ENCODE peak calls at places on chromosomes 16 and 17, in four cellular contexts. L, B, N and C are unnamed samples. For H3K4me1, the result is how much of the 10 kb centered on the place peaks cover.

GRCh38 chr17:82848022-82848592 is 8.3 kb upstream of the ZNF750 start:
- DNase-seq in L (peak), B (peak), N (no peak), C (peak)

GRCh38 chr17:82913304-82914043 is 73.7 kb upstream of the ZNF750 start:
- DNase-seq in L (peak), B (no peak), N (no peak), C (no peak)

GRCh38 chr17:76252040-76252954 is 12.0 kb upstream of the RNF157 start:
- DNase-seq in L (peak), B (no peak), N (no peak), C (peak)

GRCh38 chr16:20704281-20704680 is 6.8 kb upstream of the ACSM1 start:
- DNase-seq in L (no peak), B (no peak), N (no peak), C (no peak)

GRCh38 chr16:75506567-75506966 is 11.3 kb upstream of the CHST6 start:
- DNase-seq in L (peak), B (no peak), N (no peak), C (peak)

GRCh38 chr17:17681744-17682292 is 560 bp downstream of the RAI1 start:
- DNase-seq in L (peak), B (no peak), N (peak), C (no peak)

GRCh38 chr16:58855291-58855823 is 121.2 kb upstream of the GOT2 start:
- DNase-seq in L (no peak), B (no peak), N (no peak), C (no peak)

GRCh38 chr16:3071655-3072054 is 6.2 kb downstream of the IL32 start:
- DNase-seq in L (no peak), B (no peak), N (no peak), C (no peak)

GRCh38 chr17:31266042-31266441 is 31.0 kb downstream of the OMG start:
- DNase-seq in L (no peak), B (no peak), N (no peak), C (no peak)

GRCh38 chr17:27282054-27282501 is 11.8 kb upstream of the WSB1 start:
- DNase-seq in L (no peak), B (no peak), N (no peak), C (peak)

GRCh38 chr17:64081802-64082799 is 47.8 kb downstream of the ERN1 start:
- DNase-seq in L (no peak), B (no peak), N (no peak), C (no peak)

GRCh38 chr17:66541461-66542182 is 239.2 kb downstream of the PRKCA start:
- DNase-seq in L (no peak), B (no peak), N (no peak), C (no peak)

GRCh38 chr17:72116692-72117469 is 3.9 kb upstream of the SOX9 start:
- DNase-seq in L (no peak), B (no peak), N (no peak), C (no peak)

GRCh38 chr16:67447508-67448076 is 16.7 kb downstream of the HSD11B2 start:
- DNase-seq in L (no peak), B (peak), N (peak), C (no peak)

GRCh38 chr16:82070656-82071369 is 35.8 kb downstream of the HSD17B2 start:
- DNase-seq in L (no peak), B (peak), N (no peak), C (no peak)

GRCh38 chr16:57951204-57951960 is 19.5 kb downstream of the CNGB1 start:
- DNase-seq in L (no peak), B (no peak), N (no peak), C (no peak)

GRCh38 chr16:81723098-81723723 is 55.9 kb upstream of the PLCG2 start:
- DNase-seq in L (no peak), B (peak), N (peak), C (no peak)

GRCh38 chr17:58529275-58529674 is 14.8 kb upstream of the MTMR4 start:
- DNase-seq in L (no peak), B (no peak), N (no peak), C (no peak)

GRCh38 chr17:49548051-49548505 is 27.6 kb upstream of the NXPH3 start:
- DNase-seq in L (no peak), B (no peak), N (no peak), C (no peak)

GRCh38 chr16:27319257-27319965 is 5.6 kb downstream of the IL4R start:
- DNase-seq in L (no peak), B (no peak), N (no peak), C (peak)
- H3K4me1 ChIP-seq in L (under half), B (under half), N (half or more), C (half or more)

GRCh38 chr17:38616361-38616760 is 10.6 kb upstream of the SRCIN1 start:
- DNase-seq in L (no peak), B (no peak), N (no peak), C (peak)

GRCh38 chr17:38619937-38620550 is 14.3 kb upstream of the SRCIN1 start:
- DNase-seq in L (no peak), B (no peak), N (no peak), C (peak)

GRCh38 chr17:38619451-38619795 is 13.7 kb upstream of the SRCIN1 start:
- DNase-seq in L (no peak), B (no peak), N (no peak), C (no peak)

GRCh38 chr17:38617967-38618760 is 12.4 kb upstream of the SRCIN1 start:
- DNase-seq in L (no peak), B (no peak), N (no peak), C (peak)

GRCh38 chr17:38617074-38617860 is 11.5 kb upstream of the SRCIN1 start:
- DNase-seq in L (no peak), B (no peak), N (no peak), C (no peak)
- H3K4me1 ChIP-seq in L (under half), B (under half), N (under half), C (under half)

GRCh38 chr16:11711662-11712061 is 31.0 kb downstream of the TXNDC11 start:
- DNase-seq in L (no peak), B (no peak), N (no peak), C (no peak)

GRCh38 chr16:11705311-11705710 is 37.1 kb downstream of the SNN start:
- DNase-seq in L (no peak), B (no peak), N (no peak), C (no peak)

GRCh38 chr16:11708421-11708820 is 34.2 kb downstream of the TXNDC11 start:
- DNase-seq in L (no peak), B (no peak), N (no peak), C (no peak)

GRCh38 chr16:11706180-11706742 is 36.4 kb downstream of the TXNDC11 start:
- DNase-seq in L (peak), B (no peak), N (no peak), C (no peak)

GRCh38 chr16:11707679-11708197 is 34.9 kb downstream of the TXNDC11 start:
- DNase-seq in L (no peak), B (no peak), N (no peak), C (no peak)
- H3K4me1 ChIP-seq in L (half or more), B (under half), N (under half), C (under half)

GRCh38 chr17:59634632-59635561 is 15.2 kb downstream of the CLTC start:
- DNase-seq in L (no peak), B (no peak), N (no peak), C (no peak)

GRCh38 chr17:59633658-59634359 is 14.1 kb downstream of the CLTC start:
- DNase-seq in L (no peak), B (no peak), N (no peak), C (no peak)

GRCh38 chr17:59627770-59628171 is 8.1 kb downstream of the CLTC start:
- DNase-seq in L (no peak), B (no peak), N (no peak), C (no peak)

GRCh38 chr17:59632398-59632797 is 12.7 kb downstream of the CLTC start:
- DNase-seq in L (no peak), B (no peak), N (no peak), C (no peak)

DNA sequence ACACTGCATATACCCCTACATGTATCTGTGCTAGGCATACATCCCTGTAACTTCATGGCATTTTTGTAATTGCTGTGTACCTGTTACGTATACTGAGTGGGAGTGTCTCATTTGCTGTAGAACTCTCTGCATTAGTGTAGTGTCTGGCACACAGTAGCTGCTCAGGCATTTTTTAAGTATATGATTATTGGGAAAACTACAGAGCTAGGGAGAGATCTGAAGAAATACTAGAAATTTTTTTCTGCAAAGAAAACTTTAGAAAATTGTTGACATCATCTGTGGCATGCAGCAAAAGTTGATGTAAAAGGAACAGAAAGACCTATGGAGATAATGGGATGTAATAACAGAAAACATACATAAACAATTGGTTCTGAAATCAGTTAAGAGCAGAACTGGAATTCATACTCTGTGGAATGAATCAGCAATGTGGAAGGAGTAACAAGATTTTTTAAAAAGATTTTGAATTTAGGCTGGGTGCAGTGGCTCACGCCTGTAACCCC is 11.6 kb downstream of the CLTC start:
- DNase-seq in L (no peak), B (no peak), N (no peak), C (no peak)
- H3K4me1 ChIP-seq in L (half or more), B (under half), N (under half), C (half or more)

DNA sequence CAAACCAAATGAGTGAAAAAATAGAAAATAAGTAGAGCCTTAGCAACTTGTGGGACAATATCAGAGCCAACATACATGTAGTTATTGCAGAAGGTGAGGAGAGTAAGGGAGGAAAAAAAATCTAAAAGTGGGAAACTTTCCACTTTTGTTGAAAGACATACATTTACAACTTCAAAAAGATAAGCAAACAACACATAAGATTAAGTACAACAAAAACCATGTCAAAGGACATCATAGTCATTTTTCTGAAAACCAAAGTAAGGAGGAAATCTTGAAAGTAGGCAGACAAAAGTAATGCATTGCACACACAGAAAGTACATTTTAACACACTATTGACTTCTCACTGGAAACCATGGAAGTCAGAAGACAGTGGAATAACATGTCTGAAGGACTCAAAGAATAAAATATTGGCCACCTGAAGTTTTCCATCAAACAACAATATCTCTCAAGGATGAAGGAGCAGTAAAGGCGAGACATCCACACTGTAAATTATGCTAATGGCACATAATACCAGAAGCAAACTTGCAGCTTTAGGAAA is 291.9 kb downstream of the BCAS3 start:
- DNase-seq in L (no peak), B (no peak), N (no peak), C (no peak)
- H3K4me1 ChIP-seq in L (under half), B (under half), N (under half), C (under half)

DNA sequence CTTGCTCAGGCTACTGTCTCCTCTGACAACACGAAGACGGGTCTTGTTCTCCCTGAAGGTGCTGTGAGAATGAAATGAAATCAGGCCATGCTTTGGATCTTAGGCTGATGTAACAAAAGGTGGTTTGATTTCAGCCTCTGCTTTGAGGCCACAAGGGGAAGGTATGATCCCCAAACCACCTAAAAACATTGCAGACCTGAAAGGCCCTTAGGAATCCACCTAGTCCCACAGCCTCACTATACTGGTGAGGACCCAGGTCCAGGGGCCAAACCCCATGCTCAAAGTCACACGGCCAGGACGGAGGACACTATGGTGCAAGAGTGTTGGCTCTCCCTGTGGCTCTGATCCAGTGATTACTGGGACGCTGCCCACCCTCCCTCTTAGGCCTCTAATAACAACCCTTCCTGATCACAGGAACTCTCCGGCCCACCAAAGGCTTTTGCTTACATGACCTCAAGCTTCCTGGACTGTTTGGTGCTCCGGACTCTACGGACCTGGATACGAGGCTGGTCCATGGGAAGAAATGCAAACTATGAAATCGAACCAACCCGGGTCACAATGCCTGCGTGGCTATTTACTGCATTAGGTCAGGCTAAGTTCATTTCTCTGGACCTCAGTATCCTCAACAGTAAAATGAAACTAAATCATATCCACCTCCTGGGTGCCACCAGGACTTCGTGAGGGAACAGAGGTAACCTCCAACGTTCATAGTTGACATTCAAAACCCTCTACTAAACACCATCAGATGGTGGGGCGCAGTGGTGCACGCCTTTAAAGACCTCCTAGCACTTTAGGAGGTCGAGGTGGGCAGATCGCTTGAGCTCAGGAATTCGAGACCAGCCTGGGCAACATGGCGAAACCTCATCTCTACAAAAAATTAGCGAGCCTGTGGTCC is 1.5 kb downstream of the TRIM25 start:
- DNase-seq in L (peak), B (peak), N (no peak), C (peak)
- H3K4me1 ChIP-seq in L (under half), B (under half), N (half or more), C (under half)

GRCh38 chr17:51029142-51029541 is 91.5 kb downstream of the SPAG9 start:
- DNase-seq in L (no peak), B (no peak), N (no peak), C (no peak)
- H3K4me1 ChIP-seq in L (under half), B (under half), N (under half), C (under half)

GRCh38 chr17:16378631-16379282 is 2.1 kb upstream of the UBB start:
- DNase-seq in L (peak), B (no peak), N (no peak), C (no peak)

GRCh38 chr17:16383216-16383615 is 2.3 kb downstream of the UBB start:
- DNase-seq in L (no peak), B (no peak), N (no peak), C (no peak)

GRCh38 chr17:16379654-16380053 is 1.2 kb upstream of the UBB start:
- DNase-seq in L (peak), B (no peak), N (no peak), C (no peak)

GRCh38 chr17:16380640-16381495 is at the start of gene UBB:
- DNase-seq in L (peak), B (peak), N (peak), C (peak)

DNA sequence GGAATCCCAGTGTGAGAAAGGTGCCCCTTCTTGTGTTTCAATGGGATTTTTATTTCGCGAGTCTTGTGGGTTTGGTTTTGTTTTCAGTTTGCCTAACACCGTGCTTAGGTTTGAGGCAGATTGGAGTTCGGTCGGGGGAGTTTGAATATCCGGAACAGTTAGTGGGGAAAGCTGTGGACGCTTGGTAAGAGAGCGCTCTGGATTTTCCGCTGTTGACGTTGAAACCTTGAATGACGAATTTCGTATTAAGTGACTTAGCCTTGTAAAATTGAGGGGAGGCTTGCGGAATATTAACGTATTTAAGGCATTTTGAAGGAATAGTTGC is 567 bp downstream of the UBB start:
- DNase-seq in L (no peak), B (no peak), N (no peak), C (no peak)
- H3K4me1 ChIP-seq in L (under half), B (under half), N (under half), C (under half)

DNA sequence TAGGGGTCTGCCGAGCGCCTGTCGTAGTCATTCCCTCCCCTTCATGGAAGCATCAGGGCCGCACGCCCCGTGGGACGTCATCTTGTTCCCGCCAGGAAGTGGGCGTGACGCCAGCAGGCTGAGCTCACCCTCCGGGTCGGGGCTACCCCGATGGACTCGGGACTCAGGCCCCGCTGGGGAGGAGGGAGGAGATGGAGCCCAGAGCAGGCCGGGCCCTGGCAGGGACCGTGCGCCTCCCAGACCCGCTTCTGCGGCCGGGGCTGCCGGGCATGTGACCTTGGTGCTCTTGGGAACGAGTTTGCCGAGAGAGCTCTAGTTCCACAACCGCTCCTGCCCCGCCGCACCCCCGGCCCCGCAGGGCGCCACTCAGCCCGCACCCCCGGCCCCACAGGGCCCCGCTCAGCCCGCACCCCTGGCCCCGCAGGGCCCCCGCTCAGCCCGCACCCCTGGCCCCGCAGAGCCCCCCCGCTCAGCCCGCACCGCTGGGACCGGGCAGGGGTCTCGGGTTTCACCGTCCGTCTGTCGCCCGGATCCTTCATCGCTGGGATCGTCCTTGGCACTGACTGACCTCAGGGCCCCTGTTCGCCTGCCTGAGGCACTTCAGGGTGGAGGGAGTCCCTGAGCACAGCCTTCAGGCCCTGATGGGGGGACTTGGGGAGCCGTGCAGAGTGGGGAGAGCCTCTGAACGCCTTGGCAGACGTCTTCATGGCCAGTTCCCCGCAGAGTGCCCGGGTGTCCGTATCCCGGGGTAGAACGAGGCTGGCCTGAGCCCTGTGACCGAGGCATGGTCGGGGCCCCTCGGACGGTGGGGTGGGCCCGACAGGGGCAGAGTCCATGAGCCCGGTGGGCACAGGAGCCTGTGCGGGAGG is 5.8 kb downstream of the CACNA1H start:
- DNase-seq in L (peak), B (no peak), N (no peak), C (peak)
- H3K4me1 ChIP-seq in L (under half), B (under half), N (under half), C (half or more)